ENCODE peak calls at places on chromosomes 3 and 15, in seven cellular contexts. T is stomach, Y is IMR-90, G is Peyer's patch, B is breast epithelium, Q is H1, K is ovary. O is an unnamed sample.

GRCh38 chr15:72199721-72200212 is 2.2 kb upstream of the GRAMD2A start:
- DNase-seq in T (peak), Y (peak), G (peak), B (peak), Q (no peak), K (peak), O (no peak)

GRCh38 chr3:128914966-128915645 is 35.7 kb downstream of the ACAD9 start:
- DNase-seq in T (no peak), Y (no peak), G (no peak), B (no peak), Q (no peak), K (no peak), O (no peak)

GRCh38 chr3:108713801-108714200 is 43.4 kb downstream of the RETNLB start:
- DNase-seq in T (no peak), Y (no peak), G (no peak), B (no peak), Q (no peak), K (no peak), O (no peak)

GRCh38 chr15:65869954-65870871 is 922 bp downstream of the RAB11A start:
- DNase-seq in T (peak), Y (peak), G (peak), B (peak), Q (no peak), K (no peak), O (no peak)

GRCh38 chr3:27089063-27089462 is 280.1 kb downstream of the NEK10 start:
- DNase-seq in T (no peak), Y (no peak), G (no peak), B (no peak), Q (no peak), K (no peak), O (no peak)

GRCh38 chr3:56467108-56467507 is 1.2 kb downstream of the ERC2 start:
- DNase-seq in T (peak), Y (peak), G (peak), B (peak), Q (peak), K (peak), O (no peak)

GRCh38 chr15:48530528-48530927 is 115.0 kb downstream of the FBN1 start:
- DNase-seq in T (no peak), Y (no peak), G (no peak), B (no peak), Q (no peak), K (no peak), O (no peak)

GRCh38 chr15:68508485-68509189 is 70.2 kb upstream of the CORO2B start:
- DNase-seq in T (no peak), Y (no peak), G (no peak), B (no peak), Q (no peak), K (no peak), O (peak)

GRCh38 chr3:32950516-32950915 is 928 bp upstream of the CCR4 start:
- DNase-seq in T (no peak), Y (no peak), G (no peak), B (no peak), Q (no peak), K (no peak), O (peak)

GRCh38 chr3:143138948-143139347 is 19.4 kb downstream of the CHST2 start:
- DNase-seq in T (no peak), Y (no peak), G (no peak), B (no peak), Q (no peak), K (no peak), O (peak)

GRCh38 chr3:178097576-178097975 is 438.7 kb upstream of the KCNMB2 start:
- DNase-seq in T (no peak), Y (peak), G (no peak), B (no peak), Q (no peak), K (no peak), O (no peak)

GRCh38 chr3:184472723-184473419 is 88.7 kb upstream of the EPHB3 start:
- DNase-seq in T (no peak), Y (no peak), G (no peak), B (no peak), Q (no peak), K (no peak), O (no peak)

GRCh38 chr3:173027429-173027828 is 113.6 kb downstream of the SPATA16 start:
- DNase-seq in T (no peak), Y (no peak), G (no peak), B (no peak), Q (no peak), K (no peak), O (no peak)

GRCh38 chr3:89278305-89278704 is 170.9 kb downstream of the EPHA3 start:
- DNase-seq in T (no peak), Y (no peak), G (no peak), B (no peak), Q (peak), K (no peak), O (no peak)

GRCh38 chr15:62228604-62229003 is 63.5 kb upstream of the C2CD4B start:
- DNase-seq in T (no peak), Y (no peak), G (no peak), B (no peak), Q (no peak), K (no peak), O (no peak)

GRCh38 chr3:29011441-29011840 is 269.4 kb upstream of the RBMS3 start:
- DNase-seq in T (no peak), Y (no peak), G (no peak), B (no peak), Q (no peak), K (no peak), O (no peak)

GRCh38 chr3:121661376-121661775 is 673 bp upstream of the HCLS1 start:
- DNase-seq in T (no peak), Y (no peak), G (no peak), B (no peak), Q (no peak), K (no peak), O (no peak)

GRCh38 chr3:121658716-121659435 is 1.8 kb downstream of the HCLS1 start:
- DNase-seq in T (no peak), Y (no peak), G (no peak), B (no peak), Q (no peak), K (no peak), O (no peak)

GRCh38 chr3:121662742-121663141 is 2.0 kb upstream of the HCLS1 start:
- DNase-seq in T (no peak), Y (no peak), G (no peak), B (no peak), Q (no peak), K (no peak), O (no peak)

GRCh38 chr3:121663171-121663847 is 2.6 kb upstream of the HCLS1 start:
- DNase-seq in T (no peak), Y (no peak), G (no peak), B (no peak), Q (no peak), K (no peak), O (no peak)

GRCh38 chr3:121660356-121661171 is at the start of gene HCLS1:
- DNase-seq in T (peak), Y (no peak), G (peak), B (no peak), Q (no peak), K (no peak), O (no peak)
- H3K4me3 ChIP-seq in T (peak), Y (no peak), G (peak), B (peak), Q (no peak), K (no peak), O (peak)

GRCh38 chr3:133821767-133822638 is 16.4 kb downstream of the SRPRB start:
- DNase-seq in T (peak), Y (peak), G (peak), B (no peak), Q (peak), K (peak), O (peak)
- TF ChIP-seq POLR2A in T (no peak), Y (no peak), G (no peak), B (no peak), Q (no peak), K (no peak), O (no peak)

DNA sequence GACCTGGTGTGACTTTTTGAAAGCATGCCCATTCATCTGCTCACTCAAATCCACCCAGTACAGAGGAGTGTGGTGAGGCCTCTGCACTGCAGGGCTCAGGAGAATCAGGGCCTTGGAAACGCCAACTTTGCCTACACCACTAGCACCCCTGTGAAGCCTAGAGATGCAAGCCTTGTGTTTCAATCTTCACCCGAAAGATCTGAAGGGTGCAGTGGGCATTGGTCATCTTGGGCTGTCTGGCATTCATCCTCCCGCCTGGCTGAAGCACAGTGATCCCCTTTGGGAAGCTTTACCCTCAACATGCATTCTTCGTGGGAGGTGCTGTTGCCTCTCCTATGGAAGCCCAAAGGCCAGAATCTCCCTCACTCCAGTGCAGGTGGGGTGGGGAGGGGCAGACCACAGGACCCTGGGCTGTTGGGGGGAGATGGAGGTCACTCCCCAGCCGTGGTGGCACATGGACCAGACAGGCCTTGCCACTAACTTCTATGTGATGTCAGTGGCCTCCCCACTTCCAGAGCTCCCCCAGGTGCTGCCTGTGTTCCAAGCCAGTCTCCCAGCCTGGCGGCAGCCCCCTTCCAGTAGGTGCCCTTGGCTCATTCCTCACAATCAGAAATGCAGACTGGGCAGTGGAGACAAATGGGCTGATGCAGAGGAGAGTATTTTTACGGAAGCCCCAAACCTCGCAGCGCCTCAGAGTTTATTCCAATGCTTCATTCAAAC is 92.5 kb downstream of the ADAMTS17 start:
- DNase-seq in T (peak), Y (no peak), G (no peak), B (no peak), Q (no peak), K (no peak), O (peak)
- H3K4me3 ChIP-seq in T (no peak), Y (no peak), G (no peak), B (no peak), Q (no peak), K (no peak), O (no peak)

DNA sequence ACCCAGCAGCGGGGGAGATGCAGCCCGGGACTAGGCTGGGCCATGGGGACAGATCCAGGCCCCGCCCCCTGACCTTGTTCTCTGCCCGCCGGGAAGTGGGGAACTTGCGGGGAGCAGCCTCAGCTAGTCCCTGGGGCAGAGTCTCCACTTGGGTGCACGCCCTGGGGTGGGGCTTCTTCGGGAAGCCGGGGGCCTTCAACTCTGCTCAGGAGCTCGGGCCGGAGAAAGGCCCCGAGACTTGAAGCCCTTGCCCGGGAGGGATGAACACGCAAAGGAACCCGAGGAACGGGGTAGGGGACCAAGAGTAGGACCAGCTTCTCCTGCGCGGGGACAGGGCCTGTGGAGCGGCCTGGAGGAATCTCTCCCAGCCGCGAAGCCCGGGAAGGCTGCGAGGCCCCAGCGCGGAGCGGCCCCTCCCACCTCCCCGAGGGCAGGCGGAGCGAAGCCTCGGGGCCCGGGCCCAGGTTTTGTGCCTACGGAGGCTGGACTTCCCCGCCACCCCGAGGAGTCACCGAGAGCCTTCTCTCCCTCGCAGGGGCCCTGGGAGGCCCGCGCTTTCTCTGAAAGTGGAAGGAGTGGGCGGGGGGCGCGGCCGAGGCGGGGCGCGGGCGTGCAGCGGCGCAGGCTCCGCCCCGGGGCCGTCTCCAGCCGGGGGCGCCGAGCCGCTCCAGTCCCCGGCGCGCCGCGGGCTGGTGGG is at the start of gene ITPKA:
- DNase-seq in T (peak), Y (peak), G (peak), B (no peak), Q (no peak), K (peak), O (no peak)
- TF ChIP-seq POLR2A in T (no peak), Y (no peak), G (peak), B (no peak), Q (no peak), K (no peak), O (no peak)

DNA sequence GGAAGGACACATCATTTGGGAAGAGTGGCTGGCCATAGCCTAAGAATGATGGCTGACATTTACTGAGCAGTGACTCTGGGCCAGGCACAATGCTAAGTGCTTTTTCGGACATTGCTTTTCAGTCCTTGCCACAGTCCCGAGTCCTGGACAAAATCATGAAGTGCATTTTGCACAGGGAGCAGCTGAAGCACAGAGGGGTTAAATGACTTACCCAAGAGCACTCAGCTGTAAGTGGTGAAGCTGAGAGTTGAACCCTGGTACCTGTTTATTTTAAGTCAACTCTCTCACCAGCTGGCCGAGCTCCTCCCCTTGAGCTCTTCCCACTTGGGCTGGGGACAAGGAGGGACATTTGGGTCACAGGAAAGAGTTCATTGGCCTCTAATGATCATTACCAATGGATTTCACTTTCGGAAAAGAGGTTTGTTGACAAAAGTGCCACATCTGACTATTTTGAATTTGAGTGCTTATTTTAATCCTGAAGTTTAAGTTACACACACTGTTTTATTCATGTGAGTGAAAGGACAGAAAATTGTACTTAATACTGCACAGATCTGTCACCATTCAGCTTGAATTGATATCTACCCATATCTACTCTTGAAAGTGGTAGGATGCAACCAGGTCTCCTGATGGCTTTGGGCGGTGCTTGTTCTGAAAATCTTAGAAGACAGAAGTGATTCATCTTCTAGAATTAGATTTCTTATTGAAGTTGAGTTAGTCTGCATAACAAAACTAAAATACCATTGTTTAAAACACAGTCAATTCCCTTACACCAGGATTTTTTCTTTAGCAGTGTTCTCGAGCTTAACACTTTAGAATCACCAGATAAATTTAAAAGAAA is 368.7 kb upstream of the PROK2 start:
- DNase-seq in T (no peak), Y (no peak), G (no peak), B (no peak), Q (no peak), K (no peak), O (no peak)
- H3K4me3 ChIP-seq in T (no peak), Y (no peak), G (no peak), B (no peak), Q (no peak), K (peak), O (no peak)

GRCh38 chr15:89672221-89673161 is 6.7 kb downstream of the PLIN1 start:
- DNase-seq in T (no peak), Y (peak), G (no peak), B (no peak), Q (no peak), K (no peak), O (no peak)

GRCh38 chr15:89671687-89672086 is 7.5 kb downstream of the PLIN1 start:
- DNase-seq in T (no peak), Y (no peak), G (no peak), B (no peak), Q (no peak), K (no peak), O (no peak)

GRCh38 chr15:89675606-89676005 is 3.6 kb downstream of the PLIN1 start:
- DNase-seq in T (no peak), Y (no peak), G (no peak), B (no peak), Q (no peak), K (no peak), O (no peak)

GRCh38 chr15:89673162-89673506 is 6.0 kb downstream of the PLIN1 start:
- DNase-seq in T (no peak), Y (no peak), G (no peak), B (no peak), Q (no peak), K (no peak), O (no peak)

GRCh38 chr15:89674526-89674925 is 4.6 kb downstream of the PLIN1 start:
- DNase-seq in T (no peak), Y (no peak), G (no peak), B (no peak), Q (no peak), K (no peak), O (no peak)
- TF ChIP-seq POLR2A in T (no peak), Y (no peak), G (no peak), B (no peak), Q (no peak), K (no peak), O (no peak)

GRCh38 chr15:45306105-45306504 is 54.1 kb downstream of the SLC28A2 start:
- DNase-seq in T (no peak), Y (no peak), G (no peak), B (no peak), Q (no peak), K (no peak), O (no peak)

GRCh38 chr15:45307230-45307924 is 55.3 kb downstream of the SLC28A2 start:
- DNase-seq in T (no peak), Y (peak), G (no peak), B (no peak), Q (no peak), K (no peak), O (no peak)
- H3K4me3 ChIP-seq in T (no peak), Y (peak), G (no peak), B (no peak), Q (no peak), K (no peak), O (no peak)

O was measured in vagina.